ENCODE peak calls at places on chromosomes 16 and 17, in eight cellular contexts. One of them, this sample, is unnamed.

GRCh38 chr16:63890072-63890471 is 1231.8 kb downstream of the CDH11 start:
- DNase-seq in T47D: no peak
- DNase-seq in left cardiac atrium: peak
- DNase-seq in NCI-H460: no peak
- DNase-seq in fibroblast of the aortic adventitia: peak
- DNase-seq in left ventricle myocardium inferior: no peak
- DNase-seq in activated naive CD8-positive, alpha-beta T cell treated with anti-CD3 and anti-CD28 coated beads for 36 hours: no peak
- DNase-seq in KBM-7: no peak
- DNase-seq in this sample: peak

GRCh38 chr16:16857603-16858283 is 478.8 kb downstream of the NPIPA7 start:
- DNase-seq in NCI-H460: peak
- DNase-seq in left ventricle myocardium inferior: no peak
- DNase-seq in fibroblast of the aortic adventitia: no peak
- DNase-seq in KBM-7: no peak
- DNase-seq in T47D: no peak
- DNase-seq in activated naive CD8-positive, alpha-beta T cell treated with anti-CD3 and anti-CD28 coated beads for 36 hours: no peak
- DNase-seq in left cardiac atrium: no peak
- DNase-seq in this sample: peak

GRCh38 chr17:77437017-77437416 is 296.2 kb downstream of the SEC14L1 start:
- DNase-seq in KBM-7: peak
- DNase-seq in T47D: no peak
- DNase-seq in left ventricle myocardium inferior: peak
- DNase-seq in activated naive CD8-positive, alpha-beta T cell treated with anti-CD3 and anti-CD28 coated beads for 36 hours: no peak
- DNase-seq in left cardiac atrium: peak
- DNase-seq in fibroblast of the aortic adventitia: peak
- DNase-seq in NCI-H460: no peak
- DNase-seq in this sample: peak

GRCh38 chr17:82231562-82232321 is 2.9 kb downstream of the SLC16A3 start:
- DNase-seq in NCI-H460: no peak
- DNase-seq in KBM-7: peak
- DNase-seq in left ventricle myocardium inferior: peak
- DNase-seq in activated naive CD8-positive, alpha-beta T cell treated with anti-CD3 and anti-CD28 coated beads for 36 hours: no peak
- DNase-seq in fibroblast of the aortic adventitia: peak
- DNase-seq in left cardiac atrium: peak
- DNase-seq in T47D: peak
- DNase-seq in this sample: no peak

GRCh38 chr16:56041556-56042140 is 149.6 kb upstream of the GNAO1 start:
- DNase-seq in left ventricle myocardium inferior: no peak
- DNase-seq in T47D: peak
- DNase-seq in NCI-H460: no peak
- DNase-seq in left cardiac atrium: peak
- DNase-seq in KBM-7: peak
- DNase-seq in fibroblast of the aortic adventitia: no peak
- DNase-seq in activated naive CD8-positive, alpha-beta T cell treated with anti-CD3 and anti-CD28 coated beads for 36 hours: peak
- DNase-seq in this sample: no peak

GRCh38 chr16:67137605-67138004 is 13.2 kb downstream of the B3GNT9 start:
- DNase-seq in left ventricle myocardium inferior: no peak
- DNase-seq in left cardiac atrium: no peak
- DNase-seq in NCI-H460: no peak
- DNase-seq in T47D: no peak
- DNase-seq in fibroblast of the aortic adventitia: peak
- DNase-seq in activated naive CD8-positive, alpha-beta T cell treated with anti-CD3 and anti-CD28 coated beads for 36 hours: no peak
- DNase-seq in KBM-7: no peak
- DNase-seq in this sample: no peak

GRCh38 chr16:80330803-80331202 is 210.0 kb upstream of the DYNLRB2 start:
- DNase-seq in KBM-7: no peak
- DNase-seq in left ventricle myocardium inferior: no peak
- DNase-seq in T47D: no peak
- DNase-seq in activated naive CD8-positive, alpha-beta T cell treated with anti-CD3 and anti-CD28 coated beads for 36 hours: no peak
- DNase-seq in fibroblast of the aortic adventitia: no peak
- DNase-seq in left cardiac atrium: no peak
- DNase-seq in NCI-H460: no peak
- DNase-seq in this sample: no peak

GRCh38 chr17:18148586-18148985 is 35.0 kb upstream of the ALKBH5 start:
- DNase-seq in NCI-H460: no peak
- DNase-seq in left ventricle myocardium inferior: no peak
- DNase-seq in T47D: no peak
- DNase-seq in activated naive CD8-positive, alpha-beta T cell treated with anti-CD3 and anti-CD28 coated beads for 36 hours: no peak
- DNase-seq in KBM-7: no peak
- DNase-seq in fibroblast of the aortic adventitia: no peak
- DNase-seq in left cardiac atrium: no peak
- DNase-seq in this sample: no peak

GRCh38 chr16:50887500-50887899 is 145.6 kb downstream of the CYLD start:
- DNase-seq in fibroblast of the aortic adventitia: no peak
- DNase-seq in NCI-H460: no peak
- DNase-seq in KBM-7: no peak
- DNase-seq in left ventricle myocardium inferior: no peak
- DNase-seq in activated naive CD8-positive, alpha-beta T cell treated with anti-CD3 and anti-CD28 coated beads for 36 hours: no peak
- DNase-seq in T47D: no peak
- DNase-seq in left cardiac atrium: no peak
- DNase-seq in this sample: no peak

GRCh38 chr17:37097162-37097561 is 148.4 kb downstream of the AATF start:
- DNase-seq in NCI-H460: no peak
- DNase-seq in T47D: no peak
- DNase-seq in left cardiac atrium: no peak
- DNase-seq in activated naive CD8-positive, alpha-beta T cell treated with anti-CD3 and anti-CD28 coated beads for 36 hours: no peak
- DNase-seq in fibroblast of the aortic adventitia: no peak
- DNase-seq in KBM-7: no peak
- DNase-seq in left ventricle myocardium inferior: no peak
- DNase-seq in this sample: no peak

GRCh38 chr17:352421-353212 is at the start of gene RPH3AL:
- DNase-seq in KBM-7: no peak
- DNase-seq in left ventricle myocardium inferior: no peak
- DNase-seq in left cardiac atrium: peak
- DNase-seq in NCI-H460: peak
- DNase-seq in T47D: no peak
- DNase-seq in activated naive CD8-positive, alpha-beta T cell treated with anti-CD3 and anti-CD28 coated beads for 36 hours: no peak
- DNase-seq in fibroblast of the aortic adventitia: no peak
- DNase-seq in this sample: no peak

GRCh38 chr16:87076950-87077749 is 240.0 kb downstream of the C16orf95 start:
- DNase-seq in NCI-H460: peak
- DNase-seq in left cardiac atrium: peak
- DNase-seq in left ventricle myocardium inferior: peak
- DNase-seq in activated naive CD8-positive, alpha-beta T cell treated with anti-CD3 and anti-CD28 coated beads for 36 hours: peak
- DNase-seq in T47D: no peak
- DNase-seq in KBM-7: peak
- DNase-seq in fibroblast of the aortic adventitia: peak
- DNase-seq in this sample: peak

GRCh38 chr17:28916302-28916934 is 13.5 kb upstream of the DHRS13 start:
- DNase-seq in left cardiac atrium: no peak
- DNase-seq in T47D: peak
- DNase-seq in activated naive CD8-positive, alpha-beta T cell treated with anti-CD3 and anti-CD28 coated beads for 36 hours: no peak
- DNase-seq in fibroblast of the aortic adventitia: peak
- DNase-seq in NCI-H460: peak
- DNase-seq in left ventricle myocardium inferior: no peak
- DNase-seq in KBM-7: peak
- DNase-seq in this sample: peak

GRCh38 chr16:58485184-58485887 is 14.6 kb upstream of the NDRG4 start:
- DNase-seq in activated naive CD8-positive, alpha-beta T cell treated with anti-CD3 and anti-CD28 coated beads for 36 hours: no peak
- DNase-seq in NCI-H460: no peak
- DNase-seq in fibroblast of the aortic adventitia: no peak
- DNase-seq in T47D: no peak
- DNase-seq in KBM-7: no peak
- DNase-seq in left cardiac atrium: no peak
- DNase-seq in left ventricle myocardium inferior: no peak
- DNase-seq in this sample: no peak

GRCh38 chr16:56869513-56870270 is 4.7 kb downstream of the SLC12A3 start:
- DNase-seq in T47D: no peak
- DNase-seq in fibroblast of the aortic adventitia: no peak
- DNase-seq in NCI-H460: peak
- DNase-seq in KBM-7: peak
- DNase-seq in activated naive CD8-positive, alpha-beta T cell treated with anti-CD3 and anti-CD28 coated beads for 36 hours: peak
- DNase-seq in left cardiac atrium: no peak
- DNase-seq in left ventricle myocardium inferior: no peak
- DNase-seq in this sample: no peak

GRCh38 chr16:56202036-56202435 is 10.7 kb downstream of the GNAO1 start:
- DNase-seq in left ventricle myocardium inferior: no peak
- DNase-seq in left cardiac atrium: no peak
- DNase-seq in activated naive CD8-positive, alpha-beta T cell treated with anti-CD3 and anti-CD28 coated beads for 36 hours: peak
- DNase-seq in NCI-H460: no peak
- DNase-seq in fibroblast of the aortic adventitia: no peak
- DNase-seq in T47D: no peak
- DNase-seq in KBM-7: no peak
- DNase-seq in this sample: no peak

GRCh38 chr17:67246648-67247415 is 1.8 kb upstream of the HELZ start:
- DNase-seq in NCI-H460: no peak
- DNase-seq in KBM-7: no peak
- DNase-seq in activated naive CD8-positive, alpha-beta T cell treated with anti-CD3 and anti-CD28 coated beads for 36 hours: no peak
- DNase-seq in left cardiac atrium: peak
- DNase-seq in fibroblast of the aortic adventitia: no peak
- DNase-seq in left ventricle myocardium inferior: no peak
- DNase-seq in T47D: no peak
- DNase-seq in this sample: no peak

GRCh38 chr16:11233727-11234376 is 22.2 kb downstream of the SOCS1 start:
- DNase-seq in left cardiac atrium: no peak
- DNase-seq in NCI-H460: no peak
- DNase-seq in KBM-7: peak
- DNase-seq in activated naive CD8-positive, alpha-beta T cell treated with anti-CD3 and anti-CD28 coated beads for 36 hours: peak
- DNase-seq in T47D: no peak
- DNase-seq in fibroblast of the aortic adventitia: no peak
- DNase-seq in left ventricle myocardium inferior: no peak
- DNase-seq in this sample: no peak

GRCh38 chr17:65659512-65659911 is 98.1 kb upstream of the AXIN2 start:
- DNase-seq in NCI-H460: no peak
- DNase-seq in KBM-7: no peak
- DNase-seq in fibroblast of the aortic adventitia: no peak
- DNase-seq in activated naive CD8-positive, alpha-beta T cell treated with anti-CD3 and anti-CD28 coated beads for 36 hours: no peak
- DNase-seq in left cardiac atrium: no peak
- DNase-seq in T47D: no peak
- DNase-seq in left ventricle myocardium inferior: no peak
- DNase-seq in this sample: no peak

GRCh38 chr17:66661411-66661843 is 173.5 kb upstream of the CACNG5 start:
- DNase-seq in left cardiac atrium: no peak
- DNase-seq in fibroblast of the aortic adventitia: peak
- DNase-seq in NCI-H460: peak
- DNase-seq in KBM-7: peak
- DNase-seq in activated naive CD8-positive, alpha-beta T cell treated with anti-CD3 and anti-CD28 coated beads for 36 hours: no peak
- DNase-seq in left ventricle myocardium inferior: no peak
- DNase-seq in T47D: no peak
- DNase-seq in this sample: no peak

GRCh38 chr17:55458977-55459376 is 37.3 kb upstream of the MMD start:
- DNase-seq in KBM-7: no peak
- DNase-seq in fibroblast of the aortic adventitia: peak
- DNase-seq in T47D: no peak
- DNase-seq in left ventricle myocardium inferior: no peak
- DNase-seq in NCI-H460: no peak
- DNase-seq in activated naive CD8-positive, alpha-beta T cell treated with anti-CD3 and anti-CD28 coated beads for 36 hours: peak
- DNase-seq in left cardiac atrium: no peak
- DNase-seq in this sample: peak